ENCODE peak calls at places on chromosomes 6 and 20, in seven cellular contexts. One of them, this sample, is unnamed.

GRCh38 chr6:104711371-104711770 is 148.3 kb downstream of the HACE1 start:
- DNase-seq in NCI-H1930: no peak
- DNase-seq in WTC11: no peak
- DNase-seq in neuronal stem cell: no peak
- DNase-seq in stimulated activated CD4-positive, alpha-beta T cell treated with anti-CD3 and anti-CD28 coated beads, Interleukin-1b, Interleukin-23, amount 100 ng/mL, for 24 hours: no peak
- DNase-seq in naive B cell: no peak
- DNase-seq in M059J: peak; percentile 56
- DNase-seq in this sample: no peak

GRCh38 chr20:1933465-1933870 is 38.3 kb downstream of the SIRPA start:
- DNase-seq in NCI-H1930: no peak
- DNase-seq in WTC11: no peak
- DNase-seq in M059J: peak; percentile 83
- DNase-seq in neuronal stem cell: no peak
- DNase-seq in stimulated activated CD4-positive, alpha-beta T cell treated with anti-CD3 and anti-CD28 coated beads, Interleukin-1b, Interleukin-23, amount 100 ng/mL, for 24 hours: no peak
- DNase-seq in naive B cell: no peak
- DNase-seq in this sample: no peak

GRCh38 chr6:144617231-144618199 is 332.4 kb downstream of the UTRN start:
- DNase-seq in M059J: no peak
- DNase-seq in naive B cell: no peak
- DNase-seq in NCI-H1930: no peak
- DNase-seq in neuronal stem cell: no peak
- DNase-seq in WTC11: no peak
- DNase-seq in stimulated activated CD4-positive, alpha-beta T cell treated with anti-CD3 and anti-CD28 coated beads, Interleukin-1b, Interleukin-23, amount 100 ng/mL, for 24 hours: no peak
- DNase-seq in this sample: no peak

GRCh38 chr6:36822506-36823269 is 16.6 kb downstream of the CPNE5 start:
- DNase-seq in NCI-H1930: no peak
- DNase-seq in stimulated activated CD4-positive, alpha-beta T cell treated with anti-CD3 and anti-CD28 coated beads, Interleukin-1b, Interleukin-23, amount 100 ng/mL, for 24 hours: no peak
- DNase-seq in naive B cell: no peak
- DNase-seq in M059J: no peak
- DNase-seq in neuronal stem cell: no peak
- DNase-seq in WTC11: no peak
- DNase-seq in this sample: no peak

GRCh38 chr6:34491091-34491430 is 25.2 kb downstream of the PACSIN1 start:
- DNase-seq in WTC11: no peak
- DNase-seq in NCI-H1930: peak; percentile 30
- DNase-seq in naive B cell: no peak
- DNase-seq in stimulated activated CD4-positive, alpha-beta T cell treated with anti-CD3 and anti-CD28 coated beads, Interleukin-1b, Interleukin-23, amount 100 ng/mL, for 24 hours: no peak
- DNase-seq in M059J: peak; percentile 36
- DNase-seq in neuronal stem cell: no peak
- DNase-seq in this sample: no peak

GRCh38 chr6:90127589-90127988 is 169.1 kb downstream of the BACH2 start:
- DNase-seq in neuronal stem cell: no peak
- DNase-seq in WTC11: no peak
- DNase-seq in naive B cell: no peak
- DNase-seq in M059J: no peak
- DNase-seq in stimulated activated CD4-positive, alpha-beta T cell treated with anti-CD3 and anti-CD28 coated beads, Interleukin-1b, Interleukin-23, amount 100 ng/mL, for 24 hours: no peak
- DNase-seq in NCI-H1930: no peak
- DNase-seq in this sample: no peak

GRCh38 chr6:133001040-133001570 is 186.7 kb downstream of the RPS12 start:
- DNase-seq in naive B cell: no peak
- DNase-seq in stimulated activated CD4-positive, alpha-beta T cell treated with anti-CD3 and anti-CD28 coated beads, Interleukin-1b, Interleukin-23, amount 100 ng/mL, for 24 hours: no peak
- DNase-seq in M059J: peak; percentile 4
- DNase-seq in NCI-H1930: no peak
- DNase-seq in neuronal stem cell: no peak
- DNase-seq in WTC11: no peak
- DNase-seq in this sample: no peak

GRCh38 chr20:9166153-9166780 is 97.4 kb downstream of the PLCB4 start:
- DNase-seq in neuronal stem cell: no peak
- DNase-seq in NCI-H1930: no peak
- DNase-seq in naive B cell: no peak
- DNase-seq in M059J: peak; percentile 63
- DNase-seq in stimulated activated CD4-positive, alpha-beta T cell treated with anti-CD3 and anti-CD28 coated beads, Interleukin-1b, Interleukin-23, amount 100 ng/mL, for 24 hours: no peak
- DNase-seq in WTC11: no peak
- DNase-seq in this sample: no peak

GRCh38 chr6:34246249-34246562 is 2.6 kb downstream of the SMIM29 start:
- DNase-seq in naive B cell: no peak
- DNase-seq in WTC11: no peak
- DNase-seq in stimulated activated CD4-positive, alpha-beta T cell treated with anti-CD3 and anti-CD28 coated beads, Interleukin-1b, Interleukin-23, amount 100 ng/mL, for 24 hours: no peak
- DNase-seq in NCI-H1930: no peak
- DNase-seq in neuronal stem cell: no peak
- DNase-seq in M059J: no peak
- DNase-seq in this sample: no peak

GRCh38 chr6:109963598-109964170 is 14.4 kb upstream of the GPR6 start:
- DNase-seq in M059J: no peak
- DNase-seq in NCI-H1930: no peak
- DNase-seq in WTC11: no peak
- DNase-seq in naive B cell: no peak
- DNase-seq in neuronal stem cell: no peak
- DNase-seq in stimulated activated CD4-positive, alpha-beta T cell treated with anti-CD3 and anti-CD28 coated beads, Interleukin-1b, Interleukin-23, amount 100 ng/mL, for 24 hours: no peak
- DNase-seq in this sample: no peak

GRCh38 chr6:107305391-107305790 is 154.0 kb downstream of the PDSS2 start:
- DNase-seq in neuronal stem cell: no peak
- DNase-seq in M059J: no peak
- DNase-seq in NCI-H1930: no peak
- DNase-seq in naive B cell: no peak
- DNase-seq in stimulated activated CD4-positive, alpha-beta T cell treated with anti-CD3 and anti-CD28 coated beads, Interleukin-1b, Interleukin-23, amount 100 ng/mL, for 24 hours: no peak
- DNase-seq in WTC11: no peak
- DNase-seq in this sample: no peak

GRCh38 chr20:45833883-45834796 is 541 bp downstream of the SNX21 start:
- DNase-seq in M059J: peak; percentile 73
- DNase-seq in naive B cell: peak; percentile 39
- DNase-seq in NCI-H1930: peak; percentile 53
- DNase-seq in WTC11: peak; percentile 87
- DNase-seq in neuronal stem cell: peak; percentile 77
- DNase-seq in stimulated activated CD4-positive, alpha-beta T cell treated with anti-CD3 and anti-CD28 coated beads, Interleukin-1b, Interleukin-23, amount 100 ng/mL, for 24 hours: no peak
- DNase-seq in this sample: peak; percentile 78

GRCh38 chr6:108944058-108944457 is 95.8 kb downstream of the ARMC2 start:
- DNase-seq in M059J: no peak
- DNase-seq in naive B cell: no peak
- DNase-seq in stimulated activated CD4-positive, alpha-beta T cell treated with anti-CD3 and anti-CD28 coated beads, Interleukin-1b, Interleukin-23, amount 100 ng/mL, for 24 hours: no peak
- DNase-seq in NCI-H1930: no peak
- DNase-seq in neuronal stem cell: no peak
- DNase-seq in WTC11: no peak
- DNase-seq in this sample: no peak

GRCh38 chr20:1815502-1816085 is 79.6 kb upstream of the SIRPA start:
- DNase-seq in stimulated activated CD4-positive, alpha-beta T cell treated with anti-CD3 and anti-CD28 coated beads, Interleukin-1b, Interleukin-23, amount 100 ng/mL, for 24 hours: no peak
- DNase-seq in neuronal stem cell: no peak
- DNase-seq in NCI-H1930: no peak
- DNase-seq in M059J: no peak
- DNase-seq in WTC11: no peak
- DNase-seq in naive B cell: no peak
- DNase-seq in this sample: no peak

GRCh38 chr20:41560971-41561370 is 57.2 kb downstream of the CHD6 start:
- DNase-seq in M059J: no peak
- DNase-seq in naive B cell: no peak
- DNase-seq in NCI-H1930: no peak
- DNase-seq in neuronal stem cell: no peak
- DNase-seq in WTC11: no peak
- DNase-seq in stimulated activated CD4-positive, alpha-beta T cell treated with anti-CD3 and anti-CD28 coated beads, Interleukin-1b, Interleukin-23, amount 100 ng/mL, for 24 hours: no peak
- DNase-seq in this sample: no peak

GRCh38 chr20:58714340-58714922 is 21.8 kb downstream of the NPEPL1 start:
- DNase-seq in neuronal stem cell: no peak
- DNase-seq in stimulated activated CD4-positive, alpha-beta T cell treated with anti-CD3 and anti-CD28 coated beads, Interleukin-1b, Interleukin-23, amount 100 ng/mL, for 24 hours: no peak
- DNase-seq in naive B cell: no peak
- DNase-seq in M059J: no peak
- DNase-seq in NCI-H1930: no peak
- DNase-seq in WTC11: peak; percentile 9
- DNase-seq in this sample: no peak

GRCh38 chr20:37259031-37259430 is 2.6 kb downstream of the GHRH start:
- DNase-seq in NCI-H1930: no peak
- DNase-seq in naive B cell: no peak
- DNase-seq in WTC11: no peak
- DNase-seq in M059J: no peak
- DNase-seq in neuronal stem cell: no peak
- DNase-seq in stimulated activated CD4-positive, alpha-beta T cell treated with anti-CD3 and anti-CD28 coated beads, Interleukin-1b, Interleukin-23, amount 100 ng/mL, for 24 hours: no peak
- DNase-seq in this sample: no peak

GRCh38 chr6:129863664-129864063 is 2.5 kb upstream of the TMEM244 start:
- DNase-seq in stimulated activated CD4-positive, alpha-beta T cell treated with anti-CD3 and anti-CD28 coated beads, Interleukin-1b, Interleukin-23, amount 100 ng/mL, for 24 hours: no peak
- DNase-seq in M059J: peak; percentile 93
- DNase-seq in WTC11: no peak
- DNase-seq in neuronal stem cell: no peak
- DNase-seq in NCI-H1930: no peak
- DNase-seq in naive B cell: no peak
- DNase-seq in this sample: no peak

GRCh38 chr6:148416309-148416965 is 73.8 kb downstream of the SASH1 start:
- DNase-seq in NCI-H1930: no peak
- DNase-seq in M059J: no peak
- DNase-seq in neuronal stem cell: no peak
- DNase-seq in naive B cell: no peak
- DNase-seq in WTC11: no peak
- DNase-seq in stimulated activated CD4-positive, alpha-beta T cell treated with anti-CD3 and anti-CD28 coated beads, Interleukin-1b, Interleukin-23, amount 100 ng/mL, for 24 hours: no peak
- DNase-seq in this sample: no peak

GRCh38 chr6:13586936-13587542 is 12.6 kb downstream of the SIRT5 start:
- DNase-seq in stimulated activated CD4-positive, alpha-beta T cell treated with anti-CD3 and anti-CD28 coated beads, Interleukin-1b, Interleukin-23, amount 100 ng/mL, for 24 hours: no peak
- DNase-seq in naive B cell: no peak
- DNase-seq in WTC11: no peak
- DNase-seq in neuronal stem cell: no peak
- DNase-seq in M059J: no peak
- DNase-seq in NCI-H1930: no peak
- DNase-seq in this sample: no peak

GRCh38 chr6:21826031-21826430 is 232.5 kb downstream of the SOX4 start:
- DNase-seq in neuronal stem cell: peak; percentile 55
- DNase-seq in naive B cell: no peak
- DNase-seq in NCI-H1930: no peak
- DNase-seq in stimulated activated CD4-positive, alpha-beta T cell treated with anti-CD3 and anti-CD28 coated beads, Interleukin-1b, Interleukin-23, amount 100 ng/mL, for 24 hours: no peak
- DNase-seq in WTC11: peak; percentile 38
- DNase-seq in M059J: peak; percentile 69
- DNase-seq in this sample: no peak

GRCh38 chr6:74626288-74626687 is 579.6 kb downstream of the COL12A1 start:
- DNase-seq in M059J: no peak
- DNase-seq in naive B cell: no peak
- DNase-seq in WTC11: peak; percentile 27
- DNase-seq in NCI-H1930: no peak
- DNase-seq in neuronal stem cell: no peak
- DNase-seq in stimulated activated CD4-positive, alpha-beta T cell treated with anti-CD3 and anti-CD28 coated beads, Interleukin-1b, Interleukin-23, amount 100 ng/mL, for 24 hours: no peak
- DNase-seq in this sample: no peak

GRCh38 chr6:15956205-15957106 is 172.4 kb upstream of the MYLIP start:
- DNase-seq in naive B cell: no peak
- DNase-seq in M059J: peak; percentile 5
- DNase-seq in neuronal stem cell: no peak
- DNase-seq in stimulated activated CD4-positive, alpha-beta T cell treated with anti-CD3 and anti-CD28 coated beads, Interleukin-1b, Interleukin-23, amount 100 ng/mL, for 24 hours: no peak
- DNase-seq in NCI-H1930: no peak
- DNase-seq in WTC11: no peak
- DNase-seq in this sample: no peak

GRCh38 chr20:37552415-37552814 is 24.7 kb upstream of the BLCAP start:
- DNase-seq in NCI-H1930: no peak
- DNase-seq in naive B cell: no peak
- DNase-seq in stimulated activated CD4-positive, alpha-beta T cell treated with anti-CD3 and anti-CD28 coated beads, Interleukin-1b, Interleukin-23, amount 100 ng/mL, for 24 hours: no peak
- DNase-seq in neuronal stem cell: no peak
- DNase-seq in M059J: peak; percentile 74
- DNase-seq in WTC11: no peak
- DNase-seq in this sample: no peak

GRCh38 chr6:24768361-24768760 is 6.4 kb upstream of the GMNN start:
- DNase-seq in NCI-H1930: no peak
- DNase-seq in WTC11: no peak
- DNase-seq in naive B cell: no peak
- DNase-seq in M059J: peak; percentile 73
- DNase-seq in neuronal stem cell: no peak
- DNase-seq in stimulated activated CD4-positive, alpha-beta T cell treated with anti-CD3 and anti-CD28 coated beads, Interleukin-1b, Interleukin-23, amount 100 ng/mL, for 24 hours: no peak
- DNase-seq in this sample: no peak

GRCh38 chr6:227812-228338 is 64.4 kb upstream of the DUSP22 start:
- DNase-seq in NCI-H1930: no peak
- DNase-seq in naive B cell: no peak
- DNase-seq in neuronal stem cell: no peak
- DNase-seq in stimulated activated CD4-positive, alpha-beta T cell treated with anti-CD3 and anti-CD28 coated beads, Interleukin-1b, Interleukin-23, amount 100 ng/mL, for 24 hours: no peak
- DNase-seq in M059J: no peak
- DNase-seq in WTC11: no peak
- DNase-seq in this sample: no peak

GRCh38 chr20:17943343-17943742 is 25.3 kb downstream of the SNX5 start:
- DNase-seq in WTC11: no peak
- DNase-seq in stimulated activated CD4-positive, alpha-beta T cell treated with anti-CD3 and anti-CD28 coated beads, Interleukin-1b, Interleukin-23, amount 100 ng/mL, for 24 hours: no peak
- DNase-seq in M059J: no peak
- DNase-seq in neuronal stem cell: no peak
- DNase-seq in naive B cell: peak; percentile 37
- DNase-seq in NCI-H1930: no peak
- DNase-seq in this sample: no peak

GRCh38 chr6:36852481-36853147 is 13.4 kb upstream of the CPNE5 start:
- DNase-seq in neuronal stem cell: no peak
- DNase-seq in stimulated activated CD4-positive, alpha-beta T cell treated with anti-CD3 and anti-CD28 coated beads, Interleukin-1b, Interleukin-23, amount 100 ng/mL, for 24 hours: no peak
- DNase-seq in NCI-H1930: no peak
- DNase-seq in M059J: peak; percentile 94
- DNase-seq in WTC11: no peak
- DNase-seq in naive B cell: no peak
- DNase-seq in this sample: no peak

GRCh38 chr20:58628491-58629212 is 22.4 kb upstream of the STX16 start:
- DNase-seq in neuronal stem cell: no peak
- DNase-seq in WTC11: no peak
- DNase-seq in M059J: no peak
- DNase-seq in stimulated activated CD4-positive, alpha-beta T cell treated with anti-CD3 and anti-CD28 coated beads, Interleukin-1b, Interleukin-23, amount 100 ng/mL, for 24 hours: no peak
- DNase-seq in NCI-H1930: no peak
- DNase-seq in naive B cell: no peak
- DNase-seq in this sample: no peak

GRCh38 chr6:37059344-37060194 is 54.1 kb downstream of the FGD2 start:
- DNase-seq in NCI-H1930: no peak
- DNase-seq in stimulated activated CD4-positive, alpha-beta T cell treated with anti-CD3 and anti-CD28 coated beads, Interleukin-1b, Interleukin-23, amount 100 ng/mL, for 24 hours: no peak
- DNase-seq in M059J: peak; percentile 100
- DNase-seq in WTC11: peak; percentile 73
- DNase-seq in naive B cell: no peak
- DNase-seq in neuronal stem cell: peak; percentile 70
- DNase-seq in this sample: peak; percentile 53

GRCh38 chr20:5033566-5033965 is 32.3 kb upstream of the SLC23A2 start:
- DNase-seq in NCI-H1930: no peak
- DNase-seq in stimulated activated CD4-positive, alpha-beta T cell treated with anti-CD3 and anti-CD28 coated beads, Interleukin-1b, Interleukin-23, amount 100 ng/mL, for 24 hours: no peak
- DNase-seq in naive B cell: no peak
- DNase-seq in M059J: peak; percentile 49
- DNase-seq in WTC11: no peak
- DNase-seq in neuronal stem cell: no peak
- DNase-seq in this sample: no peak

GRCh38 chr6:110831405-110831804 is 16.1 kb upstream of the CDK19 start:
- DNase-seq in stimulated activated CD4-positive, alpha-beta T cell treated with anti-CD3 and anti-CD28 coated beads, Interleukin-1b, Interleukin-23, amount 100 ng/mL, for 24 hours: no peak
- DNase-seq in NCI-H1930: no peak
- DNase-seq in naive B cell: no peak
- DNase-seq in M059J: no peak
- DNase-seq in neuronal stem cell: no peak
- DNase-seq in WTC11: no peak
- DNase-seq in this sample: no peak

GRCh38 chr6:21201673-21202430 is 391.7 kb upstream of the SOX4 start:
- DNase-seq in M059J: peak; percentile 32
- DNase-seq in NCI-H1930: peak; percentile 90
- DNase-seq in neuronal stem cell: no peak
- DNase-seq in naive B cell: no peak
- DNase-seq in WTC11: no peak
- DNase-seq in stimulated activated CD4-positive, alpha-beta T cell treated with anti-CD3 and anti-CD28 coated beads, Interleukin-1b, Interleukin-23, amount 100 ng/mL, for 24 hours: no peak
- DNase-seq in this sample: peak; percentile 12